ENCODE peak calls at places on chromosomes 16 and 17, in seven cellular contexts. H, J, F, C, Y, L and W are unnamed samples.

GRCh38 chr17:77445030-77445907 is 304.5 kb downstream of the SEC14L1 start:
- DNase-seq in H (peak), Y (no peak), C (no peak), J (peak), F (peak), L (no peak), W (no peak)

GRCh38 chr16:86026136-86026905 is 127.4 kb downstream of the IRF8 start:
- DNase-seq in J (no peak), H (no peak), F (no peak), Y (peak), L (no peak), C (no peak), W (no peak)

GRCh38 chr17:28992202-28992601 is 13.6 kb downstream of the SEZ6 start:
- DNase-seq in C (no peak), F (no peak), L (no peak), J (no peak), H (no peak), Y (no peak), W (no peak)

GRCh38 chr16:49644143-49644460 is 211.8 kb downstream of the ZNF423 start:
- DNase-seq in J (peak), C (no peak), H (no peak), F (peak), Y (no peak), L (no peak), W (no peak)

GRCh38 chr17:12402963-12403622 is 262.6 kb upstream of the MYOCD start:
- DNase-seq in L (no peak), H (no peak), J (peak), Y (no peak), F (peak), C (peak), W (no peak)

GRCh38 chr17:49566668-49567071 is 9.0 kb upstream of the NXPH3 start:
- DNase-seq in H (no peak), Y (peak), F (no peak), J (no peak), C (no peak), L (no peak), W (no peak)

GRCh38 chr17:29283496-29283895 is 10.5 kb downstream of the NUFIP2 start:
- DNase-seq in J (no peak), F (peak), H (no peak), C (no peak), L (no peak), Y (no peak), W (no peak)

GRCh38 chr17:32355649-32356377 is 5.9 kb downstream of the ZNF207 start:
- DNase-seq in C (no peak), J (no peak), L (no peak), H (no peak), Y (no peak), F (peak), W (no peak)

GRCh38 chr17:66397486-66397885 is 95.1 kb downstream of the PRKCA start:
- DNase-seq in H (no peak), F (peak), C (no peak), L (no peak), J (no peak), Y (no peak), W (no peak)

GRCh38 chr16:73166972-73167550 is 119.1 kb upstream of the ZFHX3 start:
- DNase-seq in L (no peak), J (peak), F (no peak), C (no peak), H (no peak), Y (no peak), W (no peak)

GRCh38 chr17:1673041-1673790 is 11.5 kb downstream of the PRPF8 start:
- DNase-seq in J (no peak), L (no peak), H (peak), C (no peak), F (no peak), Y (no peak), W (no peak)

GRCh38 chr17:66469088-66469442 is 166.7 kb downstream of the PRKCA start:
- DNase-seq in H (no peak), J (no peak), Y (no peak), C (no peak), F (no peak), L (no peak), W (no peak)

GRCh38 chr16:55444754-55445485 is 34.1 kb upstream of the MMP2 start:
- DNase-seq in L (peak), J (no peak), H (no peak), Y (peak), C (no peak), F (no peak), W (no peak)

GRCh38 chr17:60161598-60162330 is 12.0 kb downstream of the CA4 start:
- DNase-seq in H (no peak), J (no peak), C (no peak), Y (peak), L (no peak), F (no peak), W (no peak)

GRCh38 chr16:17470002-17470870 is 524 bp downstream of the XYLT1 start:
- DNase-seq in J (no peak), Y (no peak), C (no peak), F (no peak), L (no peak), H (peak), W (no peak)

GRCh38 chr16:1876468-1876867 is 4.5 kb upstream of the MEIOB start:
- DNase-seq in J (no peak), F (no peak), Y (no peak), L (no peak), C (no peak), H (no peak), W (no peak)

GRCh38 chr16:66020061-66020460 is 346.4 kb upstream of the CDH5 start:
- DNase-seq in H (no peak), Y (no peak), F (peak), C (peak), L (no peak), J (no peak), W (no peak)

GRCh38 chr16:62137991-62138390 is 101.8 kb upstream of the CDH8 start:
- DNase-seq in C (no peak), L (no peak), Y (no peak), F (no peak), H (no peak), J (no peak), W (no peak)

GRCh38 chr17:18855831-18856624 is 1.9 kb upstream of the PRPSAP2 start:
- DNase-seq in J (peak), L (peak), Y (peak), H (peak), F (peak), C (peak), W (peak)

GRCh38 chr17:61884864-61885263 is 21.5 kb upstream of the BRIP1 start:
- DNase-seq in J (no peak), Y (no peak), L (no peak), F (no peak), H (no peak), C (no peak), W (no peak)

DNA sequence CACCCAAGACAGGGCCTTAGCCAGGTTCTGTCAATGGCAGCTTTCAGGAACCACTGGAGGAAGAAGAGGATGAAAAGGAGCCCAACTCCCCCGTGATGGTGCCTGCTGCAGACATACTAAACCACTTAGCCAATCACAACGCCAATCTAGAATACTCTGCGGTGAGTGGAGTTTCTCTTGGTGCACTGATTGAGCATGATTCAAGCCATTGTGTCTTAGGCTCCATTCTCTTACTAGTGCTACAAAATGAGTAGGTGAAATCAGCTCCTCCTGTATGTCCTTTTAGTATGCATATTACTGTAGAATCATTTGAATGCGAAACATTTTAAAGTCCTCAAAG is 1.4 kb downstream of the SETD6 start:
- DNase-seq in Y (no peak), F (no peak), C (no peak), L (no peak), J (no peak), H (no peak), W (no peak)
- H3K4me3 ChIP-seq in Y (peak), F (no peak), C (no peak), L (no peak), J (no peak), H (no peak), W (no peak)

DNA sequence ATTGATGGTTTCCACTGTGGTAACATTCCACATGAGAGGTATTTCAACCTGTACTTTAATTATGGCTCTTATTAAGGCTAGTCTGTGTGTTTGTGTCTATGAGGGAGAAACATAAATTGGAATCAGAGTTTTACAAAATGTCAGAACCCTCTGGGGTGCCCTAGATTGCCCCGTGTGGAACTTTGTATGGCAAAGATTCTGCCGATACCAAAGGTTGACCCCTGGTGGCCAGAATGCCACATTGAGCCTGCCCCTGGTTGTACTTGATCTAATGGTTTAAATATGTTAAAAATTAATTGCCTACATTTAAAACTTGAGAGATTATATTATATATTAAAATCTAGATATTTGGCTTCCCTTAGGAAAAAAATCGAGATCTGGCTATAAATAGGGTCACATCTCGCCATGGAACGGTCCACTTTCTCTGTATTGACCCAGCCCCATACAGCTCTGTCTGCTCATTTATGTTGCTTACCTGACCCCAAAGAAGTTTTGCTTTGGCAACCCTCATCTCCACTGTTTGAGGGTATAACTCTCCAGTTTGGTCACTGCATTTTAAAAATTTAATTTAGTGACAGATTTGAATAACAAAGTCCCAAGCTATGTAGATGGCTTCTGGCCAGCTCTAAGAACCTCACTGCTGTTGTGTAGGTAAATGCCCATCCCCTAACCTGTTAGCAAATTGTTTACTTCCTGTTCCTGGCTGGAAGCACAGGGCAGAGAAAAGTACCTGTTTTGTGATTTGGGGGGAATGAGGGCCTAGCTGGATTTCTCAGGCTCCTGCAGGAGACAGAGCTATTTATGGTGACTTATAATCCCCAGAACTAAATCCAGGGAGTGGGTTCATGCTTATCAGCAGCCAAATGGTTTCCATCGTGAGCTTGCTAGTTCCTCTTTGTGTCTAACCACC is 95.0 kb downstream of the PLCG2 start:
- DNase-seq in H (no peak), Y (peak), J (peak), L (peak), F (peak), C (peak), W (no peak)
- H3K4me3 ChIP-seq in H (no peak), Y (no peak), J (no peak), L (no peak), F (no peak), C (no peak), W (no peak)

GRCh38 chr17:38674013-38674748 is 576 bp downstream of the EPOP start:
- DNase-seq in F (no peak), Y (peak), J (no peak), C (no peak), L (no peak), H (peak), W (no peak)
- H3K4me3 ChIP-seq in F (peak), Y (peak), J (no peak), C (peak), L (peak), H (peak), W (peak)

DNA sequence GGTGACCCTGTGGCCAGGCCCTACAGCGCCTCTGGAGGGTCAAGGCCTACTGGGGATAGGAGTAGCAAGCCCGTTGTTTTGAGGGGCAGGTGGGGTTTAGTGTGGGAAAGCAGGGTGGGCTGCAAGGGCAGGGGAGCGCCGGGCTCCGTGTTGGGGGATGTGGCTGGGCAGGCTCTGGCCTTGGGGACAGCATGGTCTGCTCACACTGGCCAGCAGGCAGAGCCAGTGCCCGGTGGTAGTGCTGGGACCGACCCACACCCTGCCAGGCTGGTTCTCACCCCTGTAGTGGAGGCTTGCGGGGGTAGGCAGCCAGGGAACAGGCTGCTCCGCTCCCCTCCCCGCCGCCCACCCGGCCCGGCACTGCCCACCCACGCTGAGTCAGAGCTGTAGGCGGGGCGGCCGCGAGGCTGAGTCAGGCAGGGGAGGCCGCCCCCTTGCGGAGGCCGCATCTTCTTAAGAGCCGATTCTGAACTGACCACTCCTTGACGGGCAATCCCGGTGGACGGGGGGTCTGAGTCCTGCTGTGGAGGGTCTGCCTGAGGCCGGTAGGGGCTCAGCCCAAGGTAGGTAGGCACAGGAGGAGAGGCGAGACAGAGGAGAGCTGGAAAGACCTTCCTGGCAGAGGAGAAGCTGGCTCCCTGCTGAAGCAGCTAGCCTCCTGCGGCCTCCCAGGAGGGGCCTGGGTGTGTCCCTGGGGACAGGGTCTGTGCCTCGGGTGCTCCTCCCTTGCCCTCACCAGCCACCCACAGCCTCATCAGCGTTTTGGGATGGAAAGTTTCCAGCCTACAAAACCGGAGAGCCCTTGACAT is 62.4 kb downstream of the BAIAP2 start:
- DNase-seq in F (peak), C (peak), H (no peak), L (peak), J (peak), Y (peak), W (peak)
- H3K4me3 ChIP-seq in F (peak), C (peak), H (no peak), L (no peak), J (peak), Y (no peak), W (peak)

GRCh38 chr17:81550285-81550684 is 1.9 kb downstream of the FAAP100 start:
- DNase-seq in C (no peak), L (no peak), F (no peak), Y (no peak), J (no peak), H (no peak), W (no peak)
- H3K4me3 ChIP-seq in C (no peak), L (no peak), F (no peak), Y (no peak), J (no peak), H (no peak), W (no peak)

DNA sequence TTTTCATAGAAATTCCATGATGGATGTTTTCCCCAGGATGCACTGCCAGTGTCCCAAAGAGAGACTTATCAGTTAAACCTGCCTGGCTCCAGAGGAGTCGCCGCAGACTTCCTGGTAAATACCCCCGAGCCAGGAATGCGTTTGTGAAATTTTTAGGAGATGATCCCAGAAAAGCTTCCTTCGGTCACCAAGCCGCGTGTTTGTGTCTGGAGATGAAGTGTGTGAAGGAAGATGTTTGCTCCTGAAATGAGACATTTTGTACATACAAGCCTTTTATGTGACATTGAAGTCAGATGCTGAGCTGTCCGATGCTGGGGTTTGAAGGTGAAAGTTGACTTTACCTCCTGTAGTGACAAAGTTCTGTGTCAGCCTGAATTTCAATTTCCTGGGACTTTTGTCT is 188.7 kb downstream of the MSI2 start:
- DNase-seq in F (no peak), J (no peak), C (no peak), Y (no peak), L (no peak), H (no peak), W (no peak)
- H3K4me3 ChIP-seq in F (no peak), J (no peak), C (no peak), Y (no peak), L (no peak), H (no peak), W (no peak)

GRCh38 chr17:6712854-6713129 is 377 bp downstream of the SLC13A5 start:
- DNase-seq in H (no peak), F (no peak), C (no peak), Y (no peak), L (no peak), J (no peak), W (no peak)
- H3K4me3 ChIP-seq in H (no peak), F (no peak), C (no peak), Y (no peak), L (no peak), J (no peak), W (peak)

GRCh38 chr17:79791354-79792123 is 5.3 kb downstream of the CBX8 start:
- DNase-seq in C (no peak), H (no peak), F (no peak), L (no peak), J (no peak), Y (peak), W (no peak)
- H3K4me3 ChIP-seq in C (no peak), H (no peak), F (no peak), L (no peak), J (no peak), Y (no peak), W (no peak)

DNA sequence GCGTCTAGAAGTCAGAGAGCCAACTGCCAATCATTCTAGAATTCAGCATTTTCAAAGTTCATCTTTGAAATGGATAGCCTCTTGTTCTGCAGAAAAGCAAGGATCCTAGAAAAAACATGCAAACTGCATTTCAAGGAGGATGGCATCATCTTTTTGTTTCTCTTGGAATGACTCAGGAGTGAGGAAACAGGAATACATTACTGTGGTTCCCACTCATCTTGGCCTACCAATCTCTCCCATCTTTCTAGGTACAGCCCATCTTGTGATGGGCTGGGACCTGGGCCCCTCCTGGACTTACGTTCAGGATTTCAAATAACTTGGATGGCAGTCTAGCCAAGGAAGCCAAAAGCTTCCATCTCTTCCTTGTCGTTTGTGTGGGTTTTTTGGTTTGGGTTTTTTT is 363.4 kb downstream of the CDH13 start:
- DNase-seq in F (peak), H (no peak), Y (no peak), C (peak), J (peak), L (no peak), W (no peak)
- H3K4me3 ChIP-seq in F (no peak), H (no peak), Y (no peak), C (no peak), J (no peak), L (no peak), W (no peak)